ENCODE peak calls at places on chromosomes 3 and 15, in eight cellular contexts. U, F, G, A, H, W, C and K are unnamed samples.
A peak's percentile ranks its signal among the peaks of the same experiment; 100 is the strongest.

GRCh38 chr15:34642252-34642651 is 58.8 kb upstream of the GOLGA8B start:
- DNase-seq in U (no peak), F (no peak), G (no peak), A (no peak), H (no peak), W (no peak), C (no peak), K (no peak)

GRCh38 chr3:70774641-70775040 is 462.2 kb upstream of the MDFIC2 start:
- DNase-seq in U (no peak), F (no peak), G (no peak), A (no peak), H (no peak), W (no peak), C (no peak), K (no peak)

GRCh38 chr3:45055411-45056143 is 29.5 kb downstream of the CLEC3B start:
- DNase-seq in U (no peak), F (no peak), G (peak; percentile 89), A (no peak), H (peak; percentile 78), W (no peak), C (no peak), K (no peak)

GRCh38 chr3:95627697-95628096 is 1186.7 kb upstream of the EPHA6 start:
- DNase-seq in U (no peak), F (no peak), G (no peak), A (no peak), H (no peak), W (no peak), C (no peak), K (no peak)

GRCh38 chr3:182920515-182921084 is 59.7 kb downstream of the DCUN1D1 start:
- DNase-seq in U (no peak), F (no peak), G (peak; percentile 96), A (no peak), H (no peak), W (no peak), C (no peak), K (no peak)

GRCh38 chr3:196501316-196502064 is 2.1 kb downstream of the RNF168 start:
- DNase-seq in U (no peak), F (no peak), G (peak; percentile 52), A (no peak), H (peak; percentile 44), W (no peak), C (no peak), K (no peak)

GRCh38 chr15:39502048-39502447 is 78.8 kb upstream of the THBS1 start:
- DNase-seq in U (no peak), F (no peak), G (no peak), A (no peak), H (no peak), W (no peak), C (no peak), K (no peak)

GRCh38 chr3:184740509-184741258 is 28.8 kb upstream of the MAGEF1 start:
- DNase-seq in U (no peak), F (no peak), G (peak; percentile 26), A (no peak), H (peak; percentile 22), W (no peak), C (peak; percentile 62), K (peak; percentile 76)

GRCh38 chr3:106913966-106914365 is 463.3 kb upstream of the CCDC54 start:
- DNase-seq in U (no peak), F (no peak), G (no peak), A (no peak), H (no peak), W (no peak), C (no peak), K (no peak)

GRCh38 chr15:57570340-57570739 is 21.4 kb upstream of the MYZAP start:
- DNase-seq in U (no peak), F (no peak), G (no peak), A (no peak), H (no peak), W (no peak), C (no peak), K (no peak)

GRCh38 chr15:85588657-85589056 is 206.1 kb downstream of the KLHL25 start:
- DNase-seq in U (no peak), F (no peak), G (no peak), A (no peak), H (no peak), W (no peak), C (no peak), K (no peak)